ENCODE peak calls at places on chromosomes 7 and 10, in six cellular contexts. U is thoracic aorta; K is heart left ventricle; D is CD4-positive, alpha-beta T cell; A is NB4; G is GM12865. M is an unnamed sample.

GRCh38 chr10:87776328-87776727 is 41.7 kb downstream of the ATAD1 start:
- DNase-seq in K (no peak), A (no peak), G (no peak), D (no peak), U (no peak), M (no peak)

GRCh38 chr7:5425507-5426225 is 2.0 kb upstream of the TNRC18 start:
- DNase-seq in G (no peak), U (no peak), D (no peak), K (peak), A (peak), M (peak)

GRCh38 chr7:124390301-124390700 is 357.4 kb upstream of the TMEM229A start:
- DNase-seq in U (no peak), D (no peak), A (no peak), G (no peak), K (no peak), M (no peak)

GRCh38 chr10:127148933-127149220 is 47.5 kb downstream of the INSYN2A start:
- DNase-seq in D (no peak), U (no peak), A (peak), K (no peak), G (no peak), M (peak)

GRCh38 chr10:45278860-45279498 is 36.4 kb downstream of the OR13A1 start:
- DNase-seq in G (no peak), K (no peak), A (no peak), D (no peak), U (no peak), M (no peak)

GRCh38 chr7:158350166-158350900 is 237.3 kb downstream of the PTPRN2 start:
- DNase-seq in D (no peak), U (no peak), K (no peak), G (no peak), A (no peak), M (no peak)

GRCh38 chr7:12709731-12710502 is 22.5 kb downstream of the ARL4A start:
- DNase-seq in A (no peak), K (no peak), G (no peak), D (no peak), U (no peak), M (no peak)

GRCh38 chr10:42937649-42938180 is 139.2 kb upstream of the RET start:
- DNase-seq in U (no peak), D (no peak), A (no peak), K (no peak), G (no peak), M (no peak)

GRCh38 chr7:135601182-135601581 is 43.5 kb downstream of the NUP205 start:
- DNase-seq in G (no peak), U (no peak), K (no peak), D (no peak), A (no peak), M (no peak)

GRCh38 chr10:79066460-79067240 is 2.1 kb upstream of the ZMIZ1 start:
- DNase-seq in G (no peak), U (no peak), D (no peak), K (no peak), A (peak), M (no peak)

GRCh38 chr7:33054261-33054964 is 8.2 kb downstream of the NT5C3A start:
- DNase-seq in K (no peak), D (no peak), A (peak), U (no peak), G (no peak), M (no peak)

GRCh38 chr7:12719141-12719919 is 31.9 kb downstream of the ARL4A start:
- DNase-seq in G (no peak), A (peak), D (no peak), K (no peak), U (no peak), M (no peak)

GRCh38 chr7:44257213-44257612 is 56.4 kb downstream of the YKT6 start:
- DNase-seq in D (no peak), G (no peak), U (no peak), A (no peak), K (no peak), M (no peak)

GRCh38 chr10:44334621-44335184 is 50.2 kb downstream of the CXCL12 start:
- DNase-seq in K (no peak), G (no peak), U (no peak), A (no peak), D (no peak), M (no peak)

GRCh38 chr7:39530996-39531395 is 35.2 kb upstream of the YAE1 start:
- DNase-seq in U (no peak), G (no peak), A (no peak), K (no peak), D (no peak), M (no peak)

GRCh38 chr10:324593-324992 is 189.3 kb downstream of the ZMYND11 start:
- DNase-seq in A (no peak), G (no peak), U (no peak), K (no peak), D (no peak), M (no peak)

GRCh38 chr10:123103944-123104343 is 31.8 kb upstream of the HMX3 start:
- DNase-seq in G (no peak), K (no peak), A (no peak), D (no peak), U (no peak), M (no peak)

GRCh38 chr7:861222-861621 is 15.1 kb upstream of the GET4 start:
- DNase-seq in K (no peak), A (no peak), U (no peak), D (no peak), G (no peak), M (no peak)

GRCh38 chr10:6699336-6699735 is 119.3 kb upstream of the PRKCQ start:
- DNase-seq in G (no peak), U (no peak), K (no peak), A (no peak), D (no peak), M (no peak)

GRCh38 chr10:3625959-3626751 is 158.9 kb downstream of the KLF6 start:
- DNase-seq in U (no peak), A (no peak), K (no peak), G (peak), D (no peak), M (peak)

GRCh38 chr7:80414331-80414730 is 97.5 kb downstream of the GNAT3 start:
- DNase-seq in A (no peak), G (no peak), U (no peak), K (no peak), D (no peak), M (no peak)

GRCh38 chr7:2759736-2760097 is 71.7 kb downstream of the AMZ1 start:
- DNase-seq in K (no peak), D (no peak), G (no peak), U (no peak), A (no peak), M (no peak)

GRCh38 chr7:115676080-115676479 is 354.5 kb downstream of the TFEC start:
- DNase-seq in D (no peak), A (peak), K (no peak), U (no peak), G (no peak), M (no peak)

GRCh38 chr7:111499027-111499426 is 63.3 kb downstream of the IMMP2L start:
- DNase-seq in K (no peak), G (no peak), D (no peak), U (no peak), A (no peak), M (peak)

GRCh38 chr10:581776-582330 is 107.6 kb downstream of the DIP2C start:
- DNase-seq in A (no peak), D (no peak), G (no peak), U (no peak), K (no peak), M (no peak)

GRCh38 chr7:76509931-76510877 is at the start of gene UPK3B:
- DNase-seq in K (no peak), A (peak), G (no peak), U (no peak), D (no peak), M (no peak)

GRCh38 chr7:148503900-148504487 is 86.6 kb upstream of the C7orf33 start:
- DNase-seq in K (no peak), D (no peak), U (no peak), G (peak), A (peak), M (peak)

GRCh38 chr10:60310746-60311145 is 78.9 kb downstream of the ANK3 start:
- DNase-seq in K (no peak), D (no peak), G (no peak), U (no peak), A (no peak), M (no peak)

GRCh38 chr10:78721231-78721630 is 347.5 kb upstream of the ZMIZ1 start:
- DNase-seq in K (no peak), G (no peak), D (no peak), U (no peak), A (no peak), M (no peak)

GRCh38 chr10:62647375-62648092 is 157.0 kb upstream of the ADO start:
- DNase-seq in G (peak), D (no peak), A (no peak), K (no peak), U (no peak), M (no peak)

GRCh38 chr7:36036590-36036989 is 116.5 kb upstream of the EEPD1 start:
- DNase-seq in G (no peak), D (no peak), K (peak), U (no peak), A (no peak), M (no peak)

GRCh38 chr7:135147341-135147898 is 452 bp upstream of the TMEM140 start:
- DNase-seq in G (no peak), U (no peak), K (no peak), A (no peak), D (no peak), M (no peak)

GRCh38 chr7:122402235-122402634 is 97.7 kb upstream of the FEZF1 start:
- DNase-seq in A (no peak), U (no peak), D (no peak), G (no peak), K (no peak), M (no peak)

GRCh38 chr10:60733189-60733815 is 45.0 kb upstream of the CDK1 start:
- DNase-seq in U (no peak), K (peak), D (peak), A (no peak), G (peak), M (no peak)

GRCh38 chr7:16411391-16411790 is 9.9 kb downstream of the CRPPA start:
- DNase-seq in U (no peak), D (no peak), K (no peak), A (no peak), G (no peak), M (no peak)

GRCh38 chr7:12456506-12456905 is 52.8 kb upstream of the VWDE start:
- DNase-seq in G (no peak), K (no peak), U (no peak), A (no peak), D (no peak), M (no peak)

GRCh38 chr10:16843252-16843870 is 26.1 kb upstream of the RSU1 start:
- DNase-seq in K (no peak), G (peak), D (no peak), A (peak), U (no peak), M (peak)

GRCh38 chr10:91521444-91521843 is 111.3 kb downstream of the HECTD2 start:
- DNase-seq in K (no peak), D (no peak), A (peak), U (no peak), G (no peak), M (no peak)

GRCh38 chr10:29834990-29835569 is 200.3 kb upstream of the SVIL start:
- DNase-seq in K (no peak), G (no peak), D (no peak), U (no peak), A (no peak), M (no peak)

GRCh38 chr7:107130487-107131220 is 38.1 kb upstream of the HBP1 start:
- DNase-seq in G (no peak), D (no peak), A (no peak), U (no peak), K (no peak), M (peak)
- TF ChIP-seq CTCF in G (peak), D (no peak), A (peak), U (no peak), K (no peak), M (peak)

GRCh38 chr7:104431930-104432329 is 103.5 kb downstream of the LHFPL3 start:
- DNase-seq in A (no peak), U (no peak), K (no peak), D (no peak), G (no peak), M (no peak)
- TF ChIP-seq CTCF in A (no peak), U (no peak), K (no peak), D (no peak), G (no peak), M (no peak)

GRCh38 chr7:48337012-48337621 is 165.9 kb downstream of the ABCA13 start:
- DNase-seq in D (no peak), G (peak), K (no peak), A (peak), U (no peak), M (peak)
- TF ChIP-seq CTCF in D (no peak), G (peak), K (peak), A (peak), U (no peak), M (peak)

DNA sequence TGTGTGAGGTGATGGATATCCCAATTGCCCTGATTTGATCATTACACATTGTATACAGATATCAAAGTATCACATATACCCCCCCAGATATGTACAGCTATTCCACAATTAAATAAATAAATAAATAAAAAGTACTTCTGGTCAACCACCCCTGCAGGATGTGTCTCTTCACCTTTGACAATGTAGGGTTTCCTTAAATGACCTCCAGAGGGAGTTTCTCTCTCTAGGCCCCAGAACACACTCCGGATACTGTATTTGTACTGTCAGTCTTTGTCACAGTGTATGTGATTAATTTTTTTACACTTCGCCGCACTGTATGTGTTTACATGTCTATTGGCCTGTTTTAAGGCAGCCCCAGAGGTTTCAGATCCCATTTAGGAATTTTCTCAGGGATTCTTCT is 123.6 kb downstream of the ADCYAP1R1 start:
- DNase-seq in U (no peak), G (no peak), K (no peak), A (peak), D (no peak), M (no peak)
- TF ChIP-seq CTCF in U (no peak), G (peak), K (no peak), A (peak), D (no peak), M (no peak)

GRCh38 chr7:93228302-93228701 is 2.0 kb upstream of the HEPACAM2 start:
- DNase-seq in U (no peak), G (peak), K (no peak), A (peak), D (no peak), M (peak)
- TF ChIP-seq CTCF in U (peak), G (peak), K (peak), A (peak), D (peak), M (peak)